ENCODE peak calls at places on chromosomes 12 and 14, in five cellular contexts. Q is neural progenitor cell, J is breast epithelium, Y is tibial artery, L is stomach. G is an unnamed sample. For H3K4me1, the result is how much of the 10 kb centered on the place peaks cover.

GRCh38 chr14:86363576-86363975 is 833.6 kb downstream of the FLRT2 start:
- DNase-seq in J (no peak), Q (no peak), L (no peak), Y (no peak), G (no peak)

GRCh38 chr12:92134638-92135274 is 10.9 kb downstream of the BTG1 start:
- DNase-seq in J (no peak), L (no peak), Q (no peak), Y (no peak), G (no peak)

GRCh38 chr14:79369359-79370332 is 841.7 kb downstream of the DIO2 start:
- DNase-seq in Q (no peak), J (no peak), L (no peak), Y (no peak), G (peak)

GRCh38 chr14:65772901-65773574 is 360.5 kb downstream of the FUT8 start:
- DNase-seq in J (no peak), L (no peak), Y (no peak), Q (no peak), G (no peak)

GRCh38 chr12:114838480-114838879 is 154.5 kb upstream of the TBX3 start:
- DNase-seq in Y (no peak), J (no peak), Q (peak), L (no peak), G (no peak)

GRCh38 chr12:12441891-12442461 is 85.1 kb downstream of the BORCS5 start:
- DNase-seq in Y (no peak), J (no peak), L (no peak), Q (no peak), G (no peak)

GRCh38 chr12:51686727-51687126 is 95.7 kb downstream of the SCN8A start:
- DNase-seq in Y (no peak), Q (no peak), L (no peak), J (no peak), G (no peak)

GRCh38 chr12:54689984-54690383 is 41.8 kb upstream of the DCD start:
- DNase-seq in J (no peak), Y (no peak), L (no peak), Q (peak), G (no peak)

GRCh38 chr14:36256131-36256801 is 64.2 kb downstream of the MBIP start:
- DNase-seq in Q (no peak), Y (peak), J (no peak), L (peak), G (no peak)

GRCh38 chr14:21703357-21704339 is 30.0 kb upstream of the OR4E1 start:
- DNase-seq in J (no peak), L (no peak), Q (peak), Y (no peak), G (no peak)

GRCh38 chr12:99367181-99367580 is 280.4 kb upstream of the GARIN6 start:
- DNase-seq in Q (no peak), Y (no peak), L (no peak), J (no peak), G (no peak)

GRCh38 chr12:75979181-75979580 is 52.4 kb downstream of the PHLDA1 start:
- DNase-seq in Y (no peak), Q (no peak), L (no peak), J (no peak), G (no peak)

GRCh38 chr14:39431416-39432178 is 636 bp downstream of the FBXO33 start:
- DNase-seq in J (peak), L (peak), Q (peak), Y (peak), G (peak)

GRCh38 chr12:111274820-111275219 is 94.1 kb downstream of the PHETA1 start:
- DNase-seq in Q (peak), J (no peak), L (no peak), Y (no peak), G (no peak)

GRCh38 chr12:2288001-2288400 is 235.2 kb downstream of the CACNA1C start:
- DNase-seq in Q (no peak), J (no peak), Y (peak), L (no peak), G (no peak)

GRCh38 chr12:68410018-68410650 is 78.0 kb upstream of the MDM1 start:
- DNase-seq in J (no peak), Q (no peak), L (no peak), Y (no peak), G (no peak)

GRCh38 chr12:122837306-122838265 is 2.3 kb downstream of the HIP1R start:
- DNase-seq in L (peak), Q (no peak), J (no peak), Y (no peak), G (no peak)

GRCh38 chr12:122874081-122874480 is 21.8 kb downstream of the VPS37B start:
- DNase-seq in Q (peak), J (no peak), L (peak), Y (no peak), G (no peak)

GRCh38 chr12:6280053-6280469 is 30.4 kb upstream of the PLEKHG6 start:
- DNase-seq in J (no peak), Y (peak), L (peak), Q (no peak), G (peak)

GRCh38 chr14:28055008-28055407 is 711.6 kb upstream of the FOXG1 start:
- DNase-seq in Y (no peak), Q (no peak), L (no peak), J (no peak), G (no peak)

GRCh38 chr12:113194971-113195391 is 9.5 kb downstream of the RITA1 start:
- DNase-seq in Y (no peak), J (no peak), L (no peak), Q (peak), G (no peak)

GRCh38 chr14:58752782-58753181 is 115.0 kb downstream of the DACT1 start:
- DNase-seq in Y (peak), Q (no peak), L (peak), J (peak), G (peak)

DNA sequence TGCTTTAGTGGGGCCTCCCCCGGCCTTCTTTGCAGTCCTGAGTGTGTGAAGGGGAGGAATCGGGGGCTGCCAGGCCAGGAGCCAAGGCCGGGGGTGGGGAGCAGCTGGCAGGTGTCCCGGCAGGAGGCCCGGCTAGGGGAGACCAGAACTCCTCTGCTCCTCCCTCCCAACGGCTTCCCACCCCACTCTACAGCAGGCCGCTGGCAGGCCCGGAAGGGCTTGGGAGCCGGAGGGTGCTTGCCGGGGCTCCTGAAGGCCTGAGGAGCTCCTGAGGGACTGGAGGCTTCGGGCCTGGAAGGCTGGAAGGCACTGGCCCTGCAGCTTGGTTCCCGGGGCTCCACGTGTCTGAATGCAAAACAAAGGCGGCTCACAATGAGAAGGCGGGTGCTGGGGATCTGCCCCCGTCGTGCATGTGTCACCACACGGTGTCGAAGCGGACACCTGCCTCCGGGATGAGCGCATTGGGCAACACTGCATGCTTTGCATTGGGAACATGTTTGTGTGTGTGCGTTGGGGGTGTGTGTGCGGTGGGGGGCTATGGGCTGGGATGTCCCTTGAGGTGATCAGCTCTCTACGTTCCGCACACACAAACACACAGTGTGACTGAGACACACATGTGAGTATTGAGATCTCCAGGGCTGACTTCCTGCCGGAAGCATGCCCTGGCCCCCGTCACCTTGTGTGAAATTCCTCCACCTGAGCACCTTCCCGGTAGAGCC is 30.9 kb upstream of the ANKRD9 start:
- DNase-seq in L (no peak), Y (no peak), Q (peak), J (no peak), G (no peak)
- H3K27ac ChIP-seq in L (no peak), Y (no peak), Q (no peak), J (no peak), G (no peak)

DNA sequence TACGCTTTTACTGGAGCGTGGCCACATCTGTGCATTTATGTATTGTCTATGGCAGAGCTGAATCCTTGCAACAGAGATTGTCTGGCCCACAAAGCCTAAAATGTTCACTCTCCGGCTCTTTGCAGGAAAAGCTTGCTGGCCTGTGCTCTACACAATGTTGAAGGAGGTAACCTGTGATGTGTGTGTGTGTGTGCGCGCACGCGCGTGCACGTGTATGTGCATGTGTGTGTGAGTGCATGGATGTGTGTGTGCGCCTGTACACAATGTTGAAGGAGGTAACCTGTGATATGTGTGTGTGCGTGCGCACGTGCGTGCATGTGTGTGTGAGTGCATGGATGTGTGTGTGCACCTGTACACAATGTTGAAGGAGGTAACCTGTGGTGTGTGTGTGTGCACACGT is 62.7 kb downstream of the RFLNA start:
- DNase-seq in L (no peak), Q (no peak), Y (no peak), J (no peak), G (no peak)
- H3K4me1 ChIP-seq in L (under half), Q (under half), Y (under half), J (under half), G (under half)

GRCh38 chr12:89351489-89352241 is 636 bp downstream of the DUSP6 start:
- DNase-seq in J (no peak), L (peak), Q (no peak), Y (no peak), G (peak)
- TF ChIP-seq CTCF in J (no peak), L (no peak), Q (no peak), Y (no peak), G (no peak)

GRCh38 chr14:30284808-30285207 is 274.1 kb upstream of the G2E3 start:
- DNase-seq in Q (no peak), J (no peak), L (no peak), Y (no peak), G (no peak)
- H3K27ac ChIP-seq in Q (no peak), J (no peak), L (no peak), Y (no peak), G (no peak)

GRCh38 chr12:121793501-121793835 is at the start of gene RHOF:
- DNase-seq in L (peak), J (no peak), Q (peak), Y (no peak), G (no peak)

GRCh38 chr12:121796855-121797751 is 3.6 kb upstream of the RHOF start:
- DNase-seq in Y (peak), Q (peak), J (peak), L (peak), G (peak)

GRCh38 chr12:121794532-121795028 is 1.1 kb upstream of the RHOF start:
- DNase-seq in Y (no peak), L (no peak), Q (no peak), J (no peak), G (peak)

GRCh38 chr12:121793836-121794531 is 496 bp upstream of the RHOF start:
- DNase-seq in J (peak), Q (peak), L (peak), Y (peak), G (peak)

DNA sequence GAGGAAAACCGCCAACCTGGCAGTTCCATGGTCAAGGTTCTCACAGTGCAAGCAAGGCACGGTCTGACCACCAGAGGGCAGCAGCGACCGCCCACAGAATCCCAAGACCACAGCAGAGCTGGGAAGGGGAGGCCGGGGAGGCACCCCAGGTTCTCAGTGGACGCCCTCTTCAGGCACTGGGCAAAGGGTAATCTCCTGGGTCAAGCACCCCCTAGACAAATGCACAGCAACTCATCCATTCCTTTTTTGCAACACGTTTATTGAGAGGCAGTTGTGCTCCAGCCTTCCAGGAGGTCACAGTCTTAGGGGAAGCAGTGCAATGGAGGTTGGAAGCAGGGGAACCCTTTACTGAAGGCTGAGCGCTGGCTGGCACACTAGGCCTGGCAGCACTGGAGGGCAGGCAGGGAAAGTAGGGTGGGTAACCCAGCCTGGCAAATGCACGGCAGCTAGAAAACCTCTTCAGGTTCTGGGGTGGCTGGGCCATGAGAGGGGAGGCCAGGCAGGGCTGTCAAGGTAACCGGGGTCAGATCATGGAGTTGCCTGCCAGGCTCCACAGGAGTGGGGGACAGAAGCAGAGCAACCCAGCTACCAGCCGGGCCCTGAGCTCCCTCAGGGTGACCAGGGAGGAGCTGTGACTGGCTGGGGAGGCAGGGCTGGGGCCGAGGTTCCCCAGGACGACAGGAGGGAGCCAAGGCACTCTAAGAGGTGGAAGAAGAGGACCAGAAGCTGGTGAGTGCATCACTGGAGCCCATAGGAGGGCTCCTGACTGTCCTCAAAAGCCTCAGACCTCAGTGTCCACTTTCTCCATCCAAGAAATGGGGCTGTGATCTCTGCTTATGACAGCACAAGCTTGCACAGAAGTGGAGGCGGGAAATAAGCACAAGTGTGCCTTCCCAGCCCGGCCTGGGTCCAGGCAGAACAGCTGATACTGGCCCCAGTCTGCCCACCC is 1.8 kb upstream of the RHOF start:
- DNase-seq in Y (peak), L (peak), Q (peak), J (peak), G (peak)
- H3K4me1 ChIP-seq in Y (half or more), L (half or more), Q (under half), J (under half), G (half or more)

GRCh38 chr12:83157604-83158003 is 470.9 kb downstream of the TMTC2 start:
- DNase-seq in L (no peak), J (no peak), Q (no peak), Y (no peak), G (no peak)
- TF ChIP-seq CTCF in L (no peak), J (no peak), Q (no peak), Y (no peak), G (no peak)

GRCh38 chr12:104721065-104721458 is 237.0 kb downstream of the SLC41A2 start:
- DNase-seq in L (no peak), Q (peak), J (no peak), Y (no peak), G (no peak)
- H3K27ac ChIP-seq in L (peak), Q (peak), J (peak), Y (no peak), G (peak)

GRCh38 chr12:96343347-96343954 is 56.8 kb downstream of the CDK17 start:
- DNase-seq in Q (no peak), Y (no peak), J (no peak), L (no peak), G (no peak)

GRCh38 chr12:96347130-96347699 is 53.0 kb downstream of the CDK17 start:
- DNase-seq in L (no peak), Q (no peak), Y (no peak), J (no peak), G (no peak)

GRCh38 chr12:96338852-96339478 is 61.3 kb downstream of the CDK17 start:
- DNase-seq in Y (no peak), L (no peak), Q (no peak), J (no peak), G (no peak)

DNA sequence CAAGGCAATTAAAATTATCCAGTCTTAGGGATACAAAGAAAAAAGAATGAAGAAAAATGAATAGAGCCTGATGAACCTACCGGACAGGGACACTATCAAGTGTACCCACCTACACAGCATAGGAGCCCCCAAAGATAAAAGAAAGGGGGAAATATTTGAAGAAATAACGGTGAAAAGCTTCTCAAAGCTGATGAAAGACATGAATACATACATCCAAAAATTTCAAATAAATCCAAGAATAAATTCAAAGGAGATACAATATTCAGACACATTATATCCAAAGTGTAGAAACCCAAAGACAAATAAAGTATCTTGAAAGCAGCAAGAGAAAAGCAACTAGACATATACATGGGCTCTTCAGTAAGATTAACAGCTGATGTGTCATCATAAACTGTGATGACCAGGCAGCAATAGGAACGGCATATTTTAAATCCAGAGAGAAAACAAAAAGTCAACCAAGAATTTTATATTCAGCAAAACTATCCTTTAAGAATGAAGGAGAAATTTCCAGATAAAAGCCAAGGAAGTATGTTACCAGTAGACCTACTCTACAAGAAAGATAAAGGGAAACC is 56.0 kb downstream of the CDK17 start:
- DNase-seq in J (no peak), Y (no peak), Q (no peak), L (no peak), G (no peak)
- H3K4me1 ChIP-seq in J (under half), Y (under half), Q (under half), L (under half), G (under half)

GRCh38 chr14:50340945-50341344 is 28.8 kb downstream of the DMAC2L start:
- DNase-seq in L (no peak), Y (no peak), Q (peak), J (no peak), G (no peak)
- TF ChIP-seq CTCF in L (no peak), Y (no peak), Q (peak), J (no peak), G (no peak)